ENCODE peak calls at places on chromosome 17, in seven cellular contexts. P is GM23338, Q is PC-9, Z is OCI-LY7, M is SK-N-SH, G is hepatocyte, D is PC-3. T is an unnamed sample. For H4K20me1 and H3K9me2, the result is how much of the 10 kb centered on the place peaks cover.

GRCh38 chr17:56912105-56912999 is 1.5 kb downstream of the TRIM25 start:
- DNase-seq in D (peak), Q (no peak), P (no peak), M (no peak), G (no peak), Z (no peak), T (no peak)

GRCh38 chr17:37107406-37108083 is 158.8 kb downstream of the AATF start:
- DNase-seq in D (no peak), Q (no peak), P (no peak), Z (no peak), G (no peak), M (peak), T (no peak)

GRCh38 chr17:75764711-75765421 is at the start of gene GALK1:
- DNase-seq in M (peak), Z (peak), G (peak), D (peak), Q (peak), P (peak), T (peak)

GRCh38 chr17:77849203-77849602 is 109.3 kb upstream of the TNRC6C start:
- DNase-seq in Z (no peak), P (no peak), G (no peak), D (no peak), Q (no peak), M (no peak), T (no peak)

GRCh38 chr17:60284709-60285108 is 107.2 kb downstream of the USP32 start:
- DNase-seq in P (no peak), D (no peak), G (no peak), M (no peak), Q (no peak), Z (no peak), T (no peak)

GRCh38 chr17:73532441-73532901 is 111.8 kb downstream of the SDK2 start:
- DNase-seq in Q (no peak), Z (no peak), G (no peak), D (no peak), P (no peak), M (peak), T (no peak)

GRCh38 chr17:35729405-35729833 is 2.0 kb upstream of the RASL10B start:
- DNase-seq in Q (no peak), P (peak), D (no peak), Z (no peak), G (no peak), M (no peak), T (no peak)

GRCh38 chr17:79090503-79091372 is 16.1 kb downstream of the ENGASE start:
- DNase-seq in M (no peak), Z (no peak), P (peak), D (no peak), G (no peak), Q (no peak), T (peak)

GRCh38 chr17:78327880-78328279 is 32.0 kb downstream of the SOCS3 start:
- DNase-seq in D (no peak), Q (no peak), G (no peak), M (no peak), Z (no peak), P (no peak), T (no peak)

GRCh38 chr17:72421128-72422092 is 300.6 kb downstream of the SOX9 start:
- DNase-seq in Z (peak), P (no peak), D (peak), Q (peak), G (peak), M (no peak), T (peak)

GRCh38 chr17:81301195-81302144 is 6.4 kb upstream of the SLC38A10 start:
- DNase-seq in Q (no peak), M (no peak), Z (no peak), D (no peak), P (no peak), G (no peak), T (no peak)

GRCh38 chr17:28634211-28634865 is 10.6 kb downstream of the BLTP2 start:
- DNase-seq in P (no peak), G (no peak), Z (no peak), M (no peak), Q (no peak), D (no peak), T (no peak)
- TF ChIP-seq CTCF in P (no peak), G (no peak), Z (no peak), M (no peak), Q (no peak), D (no peak), T (no peak)

DNA sequence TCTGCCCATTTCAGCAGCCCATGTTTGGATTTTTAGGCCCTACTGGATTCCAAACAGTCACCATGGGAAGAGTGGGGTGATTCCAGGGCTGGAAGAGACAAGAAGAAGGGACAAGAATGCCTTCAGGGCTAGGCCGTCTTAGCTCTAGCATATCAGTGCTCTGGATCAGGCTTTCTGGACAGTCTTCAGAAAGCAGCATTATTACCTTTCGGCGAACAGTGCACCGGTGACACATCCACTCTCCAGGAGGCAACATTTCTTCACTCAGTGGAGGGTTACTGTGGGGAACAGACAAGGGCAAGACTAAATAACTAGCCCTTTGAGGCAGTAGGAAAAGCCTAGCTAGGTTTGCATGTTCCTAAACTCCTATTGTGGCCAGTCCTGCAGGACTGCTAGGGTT is 23.9 kb upstream of the DHRS13 start:
- DNase-seq in M (no peak), P (no peak), Q (no peak), D (no peak), G (no peak), Z (no peak), T (no peak)
- H4K20me1 ChIP-seq in M (under half), P (half or more), Q (under half), D (under half), G (half or more), Z (under half), T (under half)

GRCh38 chr17:68325961-68326360 is 34.7 kb downstream of the ARSG start:
- DNase-seq in P (no peak), Z (no peak), M (no peak), Q (no peak), D (no peak), G (no peak), T (no peak)

GRCh38 chr17:68328676-68329075 is 37.4 kb downstream of the ARSG start:
- DNase-seq in G (peak), Q (peak), M (no peak), P (no peak), Z (no peak), D (peak), T (no peak)

GRCh38 chr17:68326681-68327080 is 35.4 kb downstream of the ARSG start:
- DNase-seq in Z (no peak), M (no peak), G (no peak), D (no peak), P (no peak), Q (no peak), T (no peak)

GRCh38 chr17:68329331-68329730 is 38.0 kb downstream of the ARSG start:
- DNase-seq in Q (no peak), P (no peak), Z (no peak), D (no peak), G (no peak), M (no peak), T (no peak)

GRCh38 chr17:68327823-68328557 is 36.7 kb downstream of the ARSG start:
- DNase-seq in P (no peak), Z (no peak), D (no peak), M (no peak), G (no peak), Q (no peak), T (no peak)
- H3K9me2 ChIP-seq in P (under half), Z (under half), D (under half), M (under half), G (under half), Q (under half), T (under half)

DNA sequence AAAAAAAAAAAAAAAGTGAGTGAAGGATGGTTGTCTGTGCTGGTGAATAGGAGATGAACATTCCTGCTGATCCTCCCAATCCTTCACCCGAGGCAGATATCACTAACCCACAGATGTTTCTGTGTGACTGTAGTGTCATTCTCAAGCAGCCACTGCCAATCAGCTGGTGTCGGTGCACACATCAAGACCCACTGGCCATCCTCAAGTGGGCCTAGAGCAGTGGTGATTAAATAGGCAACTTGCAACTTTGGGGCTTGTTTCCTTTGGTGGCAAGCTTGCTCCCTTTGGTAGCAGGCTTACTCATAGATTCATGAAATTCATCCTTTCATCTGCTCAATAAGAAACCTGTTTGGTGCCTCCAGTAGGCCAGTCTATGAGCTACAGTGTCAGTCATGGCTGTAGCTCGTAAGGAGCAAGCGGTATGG is 51.1 kb upstream of the LGALS9 start:
- DNase-seq in M (no peak), G (no peak), Z (no peak), Q (no peak), D (peak), P (no peak), T (no peak)
- TF ChIP-seq CTCF in M (no peak), G (no peak), Z (no peak), Q (no peak), D (no peak), P (no peak), T (no peak)

GRCh38 chr17:1367351-1367745 is 32.7 kb downstream of the YWHAE start:
- DNase-seq in Z (no peak), M (no peak), D (no peak), G (no peak), P (no peak), Q (no peak), T (no peak)
- H4K20me1 ChIP-seq in Z (half or more), M (half or more), D (half or more), G (half or more), P (half or more), Q (half or more), T (half or more)

GRCh38 chr17:50093807-50094206 is 1.3 kb upstream of the PDK2 start:
- DNase-seq in D (no peak), Z (no peak), Q (no peak), P (no peak), G (no peak), M (no peak), T (no peak)

GRCh38 chr17:50094243-50094752 is 853 bp upstream of the PDK2 start:
- DNase-seq in Q (peak), M (peak), Z (peak), D (peak), P (peak), G (peak), T (peak)

GRCh38 chr17:50094753-50095616 is at the start of gene PDK2:
- DNase-seq in G (peak), M (peak), Z (peak), Q (peak), D (peak), P (peak), T (peak)

GRCh38 chr17:50090971-50091950 is 3.9 kb upstream of the PDK2 start:
- DNase-seq in P (no peak), Q (no peak), M (no peak), D (no peak), Z (no peak), G (no peak), T (no peak)

DNA sequence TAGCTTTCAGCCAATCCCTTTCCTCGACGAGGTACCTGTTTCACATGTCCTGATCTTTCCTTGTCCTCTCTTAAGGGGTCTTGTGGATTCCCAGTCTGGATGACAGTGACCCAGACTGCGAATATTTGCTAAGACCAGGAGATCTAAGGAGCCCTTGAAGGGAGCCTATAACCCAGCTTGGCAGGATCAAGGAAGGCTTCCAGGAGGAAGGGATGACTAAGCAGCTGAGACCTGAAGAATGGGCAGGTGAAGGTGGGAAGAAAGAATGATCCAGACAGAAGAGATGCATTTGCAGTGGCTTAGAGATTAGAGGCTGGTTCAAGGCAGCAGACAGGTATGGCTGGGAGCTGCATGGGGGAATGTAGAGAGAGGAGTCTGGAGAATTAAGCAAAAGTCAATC is 1.9 kb upstream of the PDK2 start:
- DNase-seq in Z (no peak), G (no peak), D (peak), Q (peak), M (no peak), P (no peak), T (no peak)
- H3K9me2 ChIP-seq in Z (under half), G (under half), D (under half), Q (under half), M (under half), P (under half), T (under half)

GRCh38 chr17:65018612-65019290 is 37.8 kb downstream of the GNA13 start:
- DNase-seq in G (no peak), Z (no peak), Q (no peak), D (no peak), P (no peak), M (no peak), T (no peak)

GRCh38 chr17:65013613-65014391 is 42.7 kb downstream of the GNA13 start:
- DNase-seq in Q (peak), D (peak), P (no peak), M (no peak), G (peak), Z (no peak), T (no peak)

GRCh38 chr17:65020284-65020683 is 36.3 kb downstream of the GNA13 start:
- DNase-seq in Z (no peak), Q (peak), G (peak), D (peak), M (no peak), P (no peak), T (no peak)

GRCh38 chr17:65015855-65016254 is 40.7 kb downstream of the GNA13 start:
- DNase-seq in G (no peak), M (no peak), D (no peak), Q (no peak), P (no peak), Z (no peak), T (no peak)

GRCh38 chr17:65017375-65017774 is 39.2 kb downstream of the GNA13 start:
- DNase-seq in Z (no peak), M (no peak), D (no peak), G (peak), P (peak), Q (no peak), T (no peak)
- TF ChIP-seq CTCF in Z (no peak), M (no peak), D (no peak), G (no peak), P (no peak), Q (no peak), T (no peak)